ENCODE peak calls at places on chromosomes 4 and X, in four cellular contexts. L is progenitor cell of endocrine pancreas, A is ovary, E is islet precursor cell. Q is an unnamed sample.

GRCh38 chr4:166777760-166778159 is 456.5 kb downstream of the SPOCK3 start:
- DNase-seq in A (no peak), L (no peak), E (no peak), Q (no peak)

GRCh38 chr4:100682477-100683218 is 164.8 kb upstream of the EMCN start:
- DNase-seq in E (no peak), A (no peak), L (no peak), Q (no peak)

GRCh38 chr4:153204247-153205027 is at the start of gene TRIM2:
- DNase-seq in E (peak; percentile 76), L (peak; percentile 27), A (peak; percentile 86), Q (no peak)

GRCh38 chr4:34486964-34487363 is 1757.3 kb downstream of the ARAP2 start:
- DNase-seq in L (no peak), E (no peak), A (no peak), Q (no peak)

GRCh38 chr4:10063544-10064300 is 42.4 kb upstream of the SLC2A9 start:
- DNase-seq in L (no peak), A (no peak), E (peak; percentile 88), Q (peak; percentile 69)

GRCh38 chr4:160020804-160021203 is 917.9 kb downstream of the RAPGEF2 start:
- DNase-seq in A (no peak), E (no peak), L (no peak), Q (no peak)

GRCh38 chr4:7616193-7616592 is 181.5 kb upstream of the PSAPL1 start:
- DNase-seq in A (no peak), E (no peak), L (no peak), Q (no peak)

GRCh38 chr4:24416293-24416692 is 168.1 kb downstream of the DHX15 start:
- DNase-seq in E (no peak), A (no peak), L (no peak), Q (no peak)

GRCh38 chr4:45855857-45856256 is 268.0 kb downstream of the GABRG1 start:
- DNase-seq in A (no peak), E (peak; percentile 50), L (no peak), Q (no peak)

GRCh38 chrX:42739258-42739657 is 38.7 kb downstream of the PPP1R2C start:
- DNase-seq in E (no peak), L (no peak), A (no peak), Q (no peak)

Q was measured in trophoblast cell.